ENCODE peak calls at places on chromosomes 7 and 10, in four cellular contexts. One of them, this sample, is unnamed.

GRCh38 chr10:84375011-84375410 is 46.6 kb downstream of the CCSER2 start:
- DNase-seq in K562: peak
- DNase-seq in SK-N-SH: peak
- DNase-seq in GM12878: peak
- DNase-seq in this sample: no peak

GRCh38 chr7:22849158-22849557 is 26.5 kb upstream of the TOMM7 start:
- DNase-seq in K562: no peak
- DNase-seq in SK-N-SH: no peak
- DNase-seq in GM12878: no peak
- DNase-seq in this sample: no peak

GRCh38 chr10:80507484-80507880 is 30.2 kb upstream of the SH2D4B start:
- DNase-seq in K562: no peak
- DNase-seq in SK-N-SH: no peak
- DNase-seq in GM12878: no peak
- DNase-seq in this sample: no peak

GRCh38 chr7:18855796-18856195 is 261.6 kb downstream of the TWIST1 start:
- DNase-seq in K562: no peak
- DNase-seq in SK-N-SH: no peak
- DNase-seq in GM12878: no peak
- DNase-seq in this sample: no peak

GRCh38 chr10:97063983-97064837 is 121.5 kb downstream of the SLIT1 start:
- DNase-seq in K562: no peak
- DNase-seq in SK-N-SH: no peak
- DNase-seq in GM12878: no peak
- DNase-seq in this sample: no peak

GRCh38 chr10:26311383-26311940 is 94.9 kb downstream of the GAD2 start:
- DNase-seq in K562: no peak
- DNase-seq in SK-N-SH: no peak
- DNase-seq in GM12878: no peak
- DNase-seq in this sample: peak

GRCh38 chr10:73209705-73210104 is 37.4 kb downstream of the DNAJC9 start:
- DNase-seq in K562: no peak
- DNase-seq in SK-N-SH: no peak
- DNase-seq in GM12878: no peak
- DNase-seq in this sample: no peak

GRCh38 chr10:97080051-97080776 is 105.5 kb downstream of the SLIT1 start:
- DNase-seq in K562: no peak
- DNase-seq in SK-N-SH: no peak
- DNase-seq in GM12878: no peak
- DNase-seq in this sample: no peak

GRCh38 chr7:126026421-126027088 is 1096.9 kb upstream of the POT1 start:
- DNase-seq in K562: no peak
- DNase-seq in SK-N-SH: no peak
- DNase-seq in GM12878: no peak
- DNase-seq in this sample: no peak

GRCh38 chr10:87541114-87541513 is 36.4 kb downstream of the MINPP1 start:
- DNase-seq in K562: no peak
- DNase-seq in SK-N-SH: no peak
- DNase-seq in GM12878: no peak
- DNase-seq in this sample: no peak

GRCh38 chr10:11186330-11186729 is 168.7 kb downstream of the CELF2 start:
- DNase-seq in K562: no peak
- DNase-seq in SK-N-SH: no peak
- DNase-seq in GM12878: no peak
- DNase-seq in this sample: no peak

GRCh38 chr10:31757831-31758230 is 170.8 kb downstream of the ARHGAP12 start:
- DNase-seq in K562: no peak
- DNase-seq in SK-N-SH: no peak
- DNase-seq in GM12878: no peak
- DNase-seq in this sample: no peak

GRCh38 chr7:69967699-69968450 is 369.6 kb downstream of the AUTS2 start:
- DNase-seq in K562: no peak
- DNase-seq in SK-N-SH: no peak
- DNase-seq in GM12878: no peak
- DNase-seq in this sample: no peak

GRCh38 chr10:119221666-119222065 is 14.3 kb downstream of the GRK5 start:
- DNase-seq in K562: no peak
- DNase-seq in SK-N-SH: no peak
- DNase-seq in GM12878: no peak
- DNase-seq in this sample: no peak

GRCh38 chr7:157574120-157574519 is 237.3 kb downstream of the DNAJB6 start:
- DNase-seq in K562: no peak
- DNase-seq in SK-N-SH: no peak
- DNase-seq in GM12878: no peak
- DNase-seq in this sample: no peak

GRCh38 chr10:58856508-58857240 is 319.8 kb upstream of the PHYHIPL start:
- DNase-seq in K562: no peak
- DNase-seq in SK-N-SH: no peak
- DNase-seq in GM12878: no peak
- DNase-seq in this sample: peak

GRCh38 chr7:45174966-45175765 is 17.6 kb downstream of the RAMP3 start:
- DNase-seq in K562: no peak
- DNase-seq in SK-N-SH: no peak
- DNase-seq in GM12878: no peak
- DNase-seq in this sample: no peak

GRCh38 chr7:43647314-43647691 is 64.4 kb downstream of the STK17A start:
- DNase-seq in K562: no peak
- DNase-seq in SK-N-SH: no peak
- DNase-seq in GM12878: no peak
- DNase-seq in this sample: peak

GRCh38 chr10:44022203-44022602 is 362.7 kb downstream of the CXCL12 start:
- DNase-seq in K562: no peak
- DNase-seq in SK-N-SH: no peak
- DNase-seq in GM12878: no peak
- DNase-seq in this sample: no peak

GRCh38 chr7:33986951-33987948 is 81.9 kb downstream of the BMPER start:
- DNase-seq in K562: no peak
- DNase-seq in SK-N-SH: no peak
- DNase-seq in GM12878: no peak
- DNase-seq in this sample: no peak

GRCh38 chr7:48154792-48155413 is 16.4 kb upstream of the ABCA13 start:
- DNase-seq in K562: peak
- DNase-seq in SK-N-SH: peak
- DNase-seq in GM12878: no peak
- DNase-seq in this sample: no peak

GRCh38 chr10:81414038-81414437 is 461.0 kb upstream of the NRG3 start:
- DNase-seq in K562: no peak
- DNase-seq in SK-N-SH: no peak
- DNase-seq in GM12878: no peak
- DNase-seq in this sample: no peak

GRCh38 chr7:116165717-116166116 is 44.6 kb upstream of the TES start:
- DNase-seq in K562: no peak
- DNase-seq in SK-N-SH: no peak
- DNase-seq in GM12878: no peak
- DNase-seq in this sample: no peak

GRCh38 chr10:89001024-89001423 is 10.4 kb downstream of the FAS start:
- DNase-seq in K562: no peak
- DNase-seq in SK-N-SH: no peak
- DNase-seq in GM12878: no peak
- DNase-seq in this sample: no peak

GRCh38 chr10:24168258-24169170 is 40.4 kb upstream of the KIAA1217 start:
- DNase-seq in K562: no peak
- DNase-seq in SK-N-SH: no peak
- DNase-seq in GM12878: no peak
- DNase-seq in this sample: no peak

GRCh38 chr7:75711634-75712494 is 26.9 kb downstream of the HIP1 start:
- DNase-seq in K562: no peak
- DNase-seq in SK-N-SH: no peak
- DNase-seq in GM12878: no peak
- DNase-seq in this sample: no peak

GRCh38 chr10:99395750-99396445 is 34.5 kb downstream of the GOT1 start:
- DNase-seq in K562: no peak
- DNase-seq in SK-N-SH: no peak
- DNase-seq in GM12878: no peak
- DNase-seq in this sample: no peak

DNA sequence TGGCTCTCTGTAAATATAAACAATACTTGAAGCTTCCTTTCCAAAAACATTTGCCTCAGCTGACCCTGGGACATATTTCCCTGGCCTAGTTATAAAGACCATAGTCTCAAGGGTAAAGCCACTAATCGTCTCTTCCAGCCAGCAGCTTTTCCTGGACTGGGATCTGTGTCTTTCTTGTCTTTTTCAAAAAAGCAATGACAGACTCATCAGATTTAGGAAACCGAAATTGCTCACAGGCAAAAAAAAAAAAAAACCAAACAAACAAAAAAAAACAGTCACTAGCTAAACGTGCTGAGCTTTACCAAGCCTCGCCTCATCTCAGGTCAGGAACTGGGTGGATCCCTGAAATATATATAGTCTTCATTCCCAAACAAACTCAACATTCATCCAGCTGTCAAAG is 23.5 kb downstream of the STN1 start:
- DNase-seq in K562: no peak
- DNase-seq in SK-N-SH: no peak
- DNase-seq in GM12878: no peak
- DNase-seq in this sample: no peak
- TF ChIP-seq NRF1 in K562: no peak
- TF ChIP-seq NRF1 in SK-N-SH: no peak
- TF ChIP-seq NRF1 in GM12878: no peak
- TF ChIP-seq NRF1 in this sample: no peak

GRCh38 chr7:112898432-112899290 is 108.5 kb upstream of the TMEM168 start:
- DNase-seq in K562: peak
- DNase-seq in SK-N-SH: peak
- DNase-seq in GM12878: peak
- DNase-seq in this sample: peak
- TF ChIP-seq NRF1 in K562: no peak
- TF ChIP-seq NRF1 in SK-N-SH: no peak
- TF ChIP-seq NRF1 in GM12878: no peak
- TF ChIP-seq NRF1 in this sample: no peak

GRCh38 chr10:30433286-30433778 is 652 bp upstream of the MAP3K8 start:
- DNase-seq in K562: peak
- DNase-seq in SK-N-SH: peak
- DNase-seq in GM12878: no peak
- DNase-seq in this sample: no peak

GRCh38 chr10:30432631-30433285 is 1.2 kb upstream of the MAP3K8 start:
- DNase-seq in K562: peak
- DNase-seq in SK-N-SH: no peak
- DNase-seq in GM12878: no peak
- DNase-seq in this sample: no peak

GRCh38 chr10:30434273-30435067 is 486 bp downstream of the MAP3K8 start:
- DNase-seq in K562: peak
- DNase-seq in SK-N-SH: peak
- DNase-seq in GM12878: no peak
- DNase-seq in this sample: no peak

GRCh38 chr10:30435068-30435422 is 1.1 kb downstream of the MAP3K8 start:
- DNase-seq in K562: no peak
- DNase-seq in SK-N-SH: no peak
- DNase-seq in GM12878: no peak
- DNase-seq in this sample: no peak

GRCh38 chr10:30433779-30434272 is at the start of gene MAP3K8:
- DNase-seq in K562: peak
- DNase-seq in SK-N-SH: peak
- DNase-seq in GM12878: peak
- DNase-seq in this sample: peak
- TF ChIP-seq NRF1 in K562: no peak
- TF ChIP-seq NRF1 in SK-N-SH: peak
- TF ChIP-seq NRF1 in GM12878: no peak
- TF ChIP-seq NRF1 in this sample: no peak

GRCh38 chr10:93542358-93542791 is 24.1 kb upstream of the FFAR4 start:
- DNase-seq in K562: no peak
- DNase-seq in SK-N-SH: peak
- DNase-seq in GM12878: no peak
- DNase-seq in this sample: no peak
- TF ChIP-seq NRF1 in K562: no peak
- TF ChIP-seq NRF1 in SK-N-SH: no peak
- TF ChIP-seq NRF1 in GM12878: no peak
- TF ChIP-seq NRF1 in this sample: no peak

GRCh38 chr10:114071188-114071587 is 27.5 kb downstream of the ADRB1 start:
- DNase-seq in K562: no peak
- DNase-seq in SK-N-SH: no peak
- DNase-seq in GM12878: no peak
- DNase-seq in this sample: no peak

GRCh38 chr10:114064151-114065045 is 20.7 kb downstream of the ADRB1 start:
- DNase-seq in K562: no peak
- DNase-seq in SK-N-SH: no peak
- DNase-seq in GM12878: no peak
- DNase-seq in this sample: no peak

GRCh38 chr10:114070710-114071109 is 27.0 kb downstream of the ADRB1 start:
- DNase-seq in K562: no peak
- DNase-seq in SK-N-SH: no peak
- DNase-seq in GM12878: no peak
- DNase-seq in this sample: no peak

GRCh38 chr10:114073787-114074186 is 30.1 kb downstream of the ADRB1 start:
- DNase-seq in K562: no peak
- DNase-seq in SK-N-SH: no peak
- DNase-seq in GM12878: no peak
- DNase-seq in this sample: no peak

DNA sequence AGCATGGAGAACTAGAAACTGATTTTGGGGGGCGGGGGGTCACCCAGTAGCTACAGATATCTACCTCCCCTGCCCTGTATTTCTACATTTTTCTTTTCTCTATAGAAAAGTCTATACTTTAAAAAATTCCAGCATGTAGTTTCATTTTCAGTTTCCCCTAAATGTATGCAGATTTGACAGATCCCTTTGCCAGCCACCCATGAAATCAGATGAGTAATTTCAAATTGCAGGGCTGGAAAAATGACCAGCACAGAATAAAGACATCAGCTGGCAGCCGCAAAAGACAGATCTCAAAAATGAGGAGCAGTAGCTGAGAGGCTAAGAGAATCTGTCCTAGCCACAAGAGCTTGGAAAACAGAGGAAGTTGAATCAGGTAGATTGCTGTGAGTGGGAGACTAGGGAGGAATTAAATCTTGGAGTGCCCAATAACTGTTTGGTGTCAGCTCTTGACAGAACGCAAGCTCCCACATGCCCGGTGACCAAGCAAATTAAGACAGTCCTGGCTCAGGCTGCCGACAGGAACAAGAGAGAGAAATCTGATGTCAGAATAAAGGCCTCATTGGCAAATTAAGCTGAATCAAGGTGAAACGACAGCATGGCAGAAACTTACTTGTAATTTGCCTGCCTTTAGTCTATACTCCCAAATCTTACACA is 24.5 kb downstream of the ADRB1 start:
- DNase-seq in K562: no peak
- DNase-seq in SK-N-SH: no peak
- DNase-seq in GM12878: no peak
- DNase-seq in this sample: no peak
- TF ChIP-seq NRF1 in K562: no peak
- TF ChIP-seq NRF1 in SK-N-SH: no peak
- TF ChIP-seq NRF1 in GM12878: no peak
- TF ChIP-seq NRF1 in this sample: no peak

DNA sequence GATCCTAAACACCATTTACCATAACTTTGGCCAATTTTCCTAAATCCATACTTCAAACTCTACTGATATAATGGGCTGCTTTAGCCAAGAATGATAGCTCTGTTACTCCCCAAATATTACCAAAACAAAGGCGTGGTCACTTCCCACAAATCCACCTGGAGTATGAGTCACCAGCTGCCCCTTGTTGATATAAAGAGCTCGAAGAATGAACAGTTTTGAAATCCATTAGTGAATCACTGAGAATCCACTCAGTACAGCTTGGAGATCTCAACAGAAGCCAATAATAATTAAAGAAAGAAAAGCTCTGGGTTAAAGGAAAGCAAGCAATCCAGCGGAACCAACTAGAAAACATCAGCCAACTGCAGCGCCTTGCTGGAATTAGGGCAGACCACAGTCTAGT is 576.1 kb upstream of the C7orf33 start:
- DNase-seq in K562: no peak
- DNase-seq in SK-N-SH: no peak
- DNase-seq in GM12878: no peak
- DNase-seq in this sample: no peak
- TF ChIP-seq NRF1 in K562: no peak
- TF ChIP-seq NRF1 in SK-N-SH: no peak
- TF ChIP-seq NRF1 in GM12878: no peak
- TF ChIP-seq NRF1 in this sample: no peak

This sample was measured in H1.